ENCODE peak calls at places on chromosome 14, in six cellular contexts. One of them, this sample, is unnamed.

GRCh38 chr14:71308671-71309070 is 401.4 kb downstream of the PCNX1 start:
- DNase-seq in uterus: no peak
- DNase-seq in ureter: no peak
- DNase-seq in AG20443: no peak
- DNase-seq in ELF-1: no peak
- DNase-seq in T-helper 22 cell: no peak
- DNase-seq in this sample: no peak

GRCh38 chr14:76101384-76101783 is 50.3 kb upstream of the GPATCH2L start:
- DNase-seq in uterus: no peak
- DNase-seq in ureter: peak; percentile 72
- DNase-seq in AG20443: no peak
- DNase-seq in ELF-1: no peak
- DNase-seq in T-helper 22 cell: no peak
- DNase-seq in this sample: no peak

GRCh38 chr14:20986811-20987210 is 3.0 kb upstream of the METTL17 start:
- DNase-seq in uterus: peak; percentile 35
- DNase-seq in ureter: no peak
- DNase-seq in AG20443: peak; percentile 91
- DNase-seq in ELF-1: no peak
- DNase-seq in T-helper 22 cell: no peak
- DNase-seq in this sample: peak; percentile 93

GRCh38 chr14:51996148-51996746 is 6.9 kb downstream of the RTRAF start:
- DNase-seq in uterus: no peak
- DNase-seq in ureter: no peak
- DNase-seq in AG20443: no peak
- DNase-seq in ELF-1: no peak
- DNase-seq in T-helper 22 cell: no peak
- DNase-seq in this sample: no peak

GRCh38 chr14:105092124-105092911 is 27.1 kb upstream of the GPR132 start:
- DNase-seq in uterus: peak; percentile 44
- DNase-seq in ureter: peak; percentile 60
- DNase-seq in AG20443: no peak
- DNase-seq in ELF-1: peak; percentile 50
- DNase-seq in T-helper 22 cell: no peak
- DNase-seq in this sample: peak; percentile 91

GRCh38 chr14:21476526-21476924 is 234 bp downstream of the RAB2B start:
- DNase-seq in uterus: peak; percentile 86
- DNase-seq in ureter: peak; percentile 89
- DNase-seq in AG20443: peak; percentile 87
- DNase-seq in ELF-1: no peak
- DNase-seq in T-helper 22 cell: peak; percentile 82
- DNase-seq in this sample: no peak

GRCh38 chr14:57833304-57833703 is 32.6 kb downstream of the SLC35F4 start:
- DNase-seq in uterus: peak; percentile 37
- DNase-seq in ureter: no peak
- DNase-seq in AG20443: peak; percentile 71
- DNase-seq in ELF-1: peak; percentile 15
- DNase-seq in T-helper 22 cell: no peak
- DNase-seq in this sample: peak; percentile 49

GRCh38 chr14:74081491-74081890 is 2.8 kb downstream of the ALDH6A1 start:
- DNase-seq in uterus: no peak
- DNase-seq in ureter: no peak
- DNase-seq in AG20443: no peak
- DNase-seq in ELF-1: no peak
- DNase-seq in T-helper 22 cell: no peak
- DNase-seq in this sample: no peak

GRCh38 chr14:22883191-22883976 is at the start of gene REM2:
- DNase-seq in uterus: no peak
- DNase-seq in ureter: no peak
- DNase-seq in AG20443: no peak
- DNase-seq in ELF-1: peak; percentile 38
- DNase-seq in T-helper 22 cell: no peak
- DNase-seq in this sample: peak; percentile 81

GRCh38 chr14:56117765-56118610 is at the start of gene PELI2:
- DNase-seq in uterus: peak; percentile 81
- DNase-seq in ureter: peak; percentile 76
- DNase-seq in AG20443: peak; percentile 83
- DNase-seq in ELF-1: peak; percentile 71
- DNase-seq in T-helper 22 cell: peak; percentile 75
- DNase-seq in this sample: peak; percentile 95

GRCh38 chr14:49982522-49982951 is 89.7 kb downstream of the ARF6 start:
- DNase-seq in uterus: no peak
- DNase-seq in ureter: no peak
- DNase-seq in AG20443: peak; percentile 76
- DNase-seq in ELF-1: no peak
- DNase-seq in T-helper 22 cell: peak; percentile 54
- DNase-seq in this sample: peak; percentile 85

GRCh38 chr14:104172880-104173279 is 34.5 kb downstream of the KIF26A start:
- DNase-seq in uterus: no peak
- DNase-seq in ureter: no peak
- DNase-seq in AG20443: no peak
- DNase-seq in ELF-1: no peak
- DNase-seq in T-helper 22 cell: no peak
- DNase-seq in this sample: no peak

GRCh38 chr14:95523818-95524448 is 7.5 kb upstream of the SYNE3 start:
- DNase-seq in uterus: no peak
- DNase-seq in ureter: no peak
- DNase-seq in AG20443: no peak
- DNase-seq in ELF-1: no peak
- DNase-seq in T-helper 22 cell: peak; percentile 52
- DNase-seq in this sample: no peak

GRCh38 chr14:93655078-93655750 is 133.1 kb downstream of the PRIMA1 start:
- DNase-seq in uterus: no peak
- DNase-seq in ureter: no peak
- DNase-seq in AG20443: peak; percentile 63
- DNase-seq in ELF-1: peak; percentile 79
- DNase-seq in T-helper 22 cell: no peak
- DNase-seq in this sample: no peak

GRCh38 chr14:95290769-95291440 is 28.8 kb downstream of the CLMN start:
- DNase-seq in uterus: peak; percentile 12
- DNase-seq in ureter: peak; percentile 66
- DNase-seq in AG20443: no peak
- DNase-seq in ELF-1: peak; percentile 12
- DNase-seq in T-helper 22 cell: no peak
- DNase-seq in this sample: no peak

GRCh38 chr14:105144666-105145380 is 23.8 kb downstream of the JAG2 start:
- DNase-seq in uterus: no peak
- DNase-seq in ureter: no peak
- DNase-seq in AG20443: no peak
- DNase-seq in ELF-1: no peak
- DNase-seq in T-helper 22 cell: no peak
- DNase-seq in this sample: peak; percentile 81

GRCh38 chr14:28264306-28264705 is 502.3 kb upstream of the FOXG1 start:
- DNase-seq in uterus: no peak
- DNase-seq in ureter: no peak
- DNase-seq in AG20443: no peak
- DNase-seq in ELF-1: peak; percentile 81
- DNase-seq in T-helper 22 cell: no peak
- DNase-seq in this sample: no peak

GRCh38 chr14:105458571-105458970 is 16.1 kb upstream of the CRIP2 start:
- DNase-seq in uterus: no peak
- DNase-seq in ureter: no peak
- DNase-seq in AG20443: no peak
- DNase-seq in ELF-1: no peak
- DNase-seq in T-helper 22 cell: no peak
- DNase-seq in this sample: no peak

GRCh38 chr14:67432088-67432564 is 20.2 kb upstream of the PLEK2 start:
- DNase-seq in uterus: no peak
- DNase-seq in ureter: no peak
- DNase-seq in AG20443: no peak
- DNase-seq in ELF-1: peak; percentile 44
- DNase-seq in T-helper 22 cell: no peak
- DNase-seq in this sample: peak; percentile 76

GRCh38 chr14:77026166-77026929 is 2.2 kb downstream of the IRF2BPL start:
- DNase-seq in uterus: peak; percentile 39
- DNase-seq in ureter: no peak
- DNase-seq in AG20443: peak; percentile 45
- DNase-seq in ELF-1: no peak
- DNase-seq in T-helper 22 cell: no peak
- DNase-seq in this sample: peak; percentile 91

GRCh38 chr14:68283378-68284123 is 464.0 kb downstream of the RAD51B start:
- DNase-seq in uterus: no peak
- DNase-seq in ureter: peak; percentile 61
- DNase-seq in AG20443: no peak
- DNase-seq in ELF-1: no peak
- DNase-seq in T-helper 22 cell: peak; percentile 17
- DNase-seq in this sample: no peak

GRCh38 chr14:53953828-53954550 is 2.6 kb downstream of the BMP4 start:
- DNase-seq in uterus: peak; percentile 48
- DNase-seq in ureter: no peak
- DNase-seq in AG20443: peak; percentile 58
- DNase-seq in ELF-1: peak; percentile 66
- DNase-seq in T-helper 22 cell: no peak
- DNase-seq in this sample: peak; percentile 93

GRCh38 chr14:104686624-104687517 is 2.5 kb upstream of the INF2 start:
- DNase-seq in uterus: peak; percentile 14
- DNase-seq in ureter: peak; percentile 79
- DNase-seq in AG20443: no peak
- DNase-seq in ELF-1: no peak
- DNase-seq in T-helper 22 cell: no peak
- DNase-seq in this sample: peak; percentile 70

GRCh38 chr14:32933943-32934890 is 4.5 kb upstream of the NPAS3 start:
- DNase-seq in uterus: peak; percentile 23
- DNase-seq in ureter: no peak
- DNase-seq in AG20443: peak; percentile 57
- DNase-seq in ELF-1: peak; percentile 39
- DNase-seq in T-helper 22 cell: no peak
- DNase-seq in this sample: peak; percentile 86

GRCh38 chr14:54257424-54257823 is 139.4 kb upstream of the CDKN3 start:
- DNase-seq in uterus: no peak
- DNase-seq in ureter: no peak
- DNase-seq in AG20443: no peak
- DNase-seq in ELF-1: peak; percentile 59
- DNase-seq in T-helper 22 cell: no peak
- DNase-seq in this sample: no peak

GRCh38 chr14:71720978-71721624 is 211.1 kb upstream of the RGS6 start:
- DNase-seq in uterus: no peak
- DNase-seq in ureter: peak; percentile 48
- DNase-seq in AG20443: peak; percentile 67
- DNase-seq in ELF-1: peak; percentile 87
- DNase-seq in T-helper 22 cell: no peak
- DNase-seq in this sample: peak; percentile 88

GRCh38 chr14:58772814-58773620 is 135.3 kb downstream of the DACT1 start:
- DNase-seq in uterus: no peak
- DNase-seq in ureter: no peak
- DNase-seq in AG20443: no peak
- DNase-seq in ELF-1: peak; percentile 93
- DNase-seq in T-helper 22 cell: no peak
- DNase-seq in this sample: peak; percentile 51

GRCh38 chr14:39615352-39615751 is 183.1 kb upstream of the FBXO33 start:
- DNase-seq in uterus: no peak
- DNase-seq in ureter: no peak
- DNase-seq in AG20443: no peak
- DNase-seq in ELF-1: no peak
- DNase-seq in T-helper 22 cell: no peak
- DNase-seq in this sample: no peak

GRCh38 chr14:101128478-101129450 is 225.2 kb upstream of the RTL1 start:
- DNase-seq in uterus: no peak
- DNase-seq in ureter: peak; percentile 25
- DNase-seq in AG20443: no peak
- DNase-seq in ELF-1: no peak
- DNase-seq in T-helper 22 cell: no peak
- DNase-seq in this sample: peak; percentile 44

GRCh38 chr14:74308695-74309094 is 6.0 kb upstream of the ABCD4 start:
- DNase-seq in uterus: no peak
- DNase-seq in ureter: no peak
- DNase-seq in AG20443: no peak
- DNase-seq in ELF-1: no peak
- DNase-seq in T-helper 22 cell: no peak
- DNase-seq in this sample: no peak

GRCh38 chr14:102827716-102828115 is 50.5 kb downstream of the TRAF3 start:
- DNase-seq in uterus: no peak
- DNase-seq in ureter: no peak
- DNase-seq in AG20443: no peak
- DNase-seq in ELF-1: peak; percentile 84
- DNase-seq in T-helper 22 cell: no peak
- DNase-seq in this sample: peak; percentile 77

GRCh38 chr14:91170504-91171121 is 56.7 kb downstream of the DGLUCY start:
- DNase-seq in uterus: peak; percentile 50
- DNase-seq in ureter: peak; percentile 71
- DNase-seq in AG20443: no peak
- DNase-seq in ELF-1: no peak
- DNase-seq in T-helper 22 cell: no peak
- DNase-seq in this sample: no peak

GRCh38 chr14:96929969-96930368 is 132.8 kb downstream of the VRK1 start:
- DNase-seq in uterus: no peak
- DNase-seq in ureter: no peak
- DNase-seq in AG20443: no peak
- DNase-seq in ELF-1: no peak
- DNase-seq in T-helper 22 cell: no peak
- DNase-seq in this sample: no peak